ENCODE peak calls at places on chromosomes 7 and 10, in seven cellular contexts. T is heart left ventricle, R is breast epithelium, F is GM12878, O is lower leg skin, D is vagina, Y is adrenal gland. C is an unnamed sample.

GRCh38 chr10:99661370-99661749 is 2.1 kb downstream of the ENTPD7 start:
- DNase-seq in R (no peak), F (no peak), O (no peak), T (no peak), D (no peak), Y (peak), C (peak)

GRCh38 chr10:10886861-10887539 is 130.7 kb upstream of the CELF2 start:
- DNase-seq in F (no peak), T (no peak), Y (no peak), D (no peak), O (no peak), R (no peak), C (no peak)

GRCh38 chr10:98301664-98302319 is 33.8 kb upstream of the LOXL4 start:
- DNase-seq in D (no peak), Y (no peak), F (no peak), O (no peak), T (no peak), R (no peak), C (no peak)

GRCh38 chr10:1962025-1962424 is 224.7 kb upstream of the ADARB2 start:
- DNase-seq in R (no peak), Y (no peak), T (no peak), D (no peak), O (no peak), F (no peak), C (no peak)

GRCh38 chr10:49518982-49519578 is 19.8 kb downstream of the ERCC6 start:
- DNase-seq in F (no peak), Y (no peak), T (peak), O (no peak), R (no peak), D (no peak), C (peak)

GRCh38 chr10:86348321-86349210 is 18.0 kb downstream of the GRID1 start:
- DNase-seq in F (no peak), O (no peak), T (no peak), D (no peak), R (no peak), Y (no peak), C (no peak)

GRCh38 chr7:12557282-12557681 is 13.2 kb upstream of the SCIN start:
- DNase-seq in R (no peak), O (no peak), D (no peak), Y (no peak), F (no peak), T (no peak), C (no peak)

GRCh38 chr10:71585579-71586092 is 133.9 kb downstream of the C10orf105 start:
- DNase-seq in Y (no peak), R (no peak), T (no peak), F (no peak), D (no peak), O (no peak), C (no peak)

GRCh38 chr7:32115831-32116230 is 45.6 kb upstream of the PDE1C start:
- DNase-seq in T (no peak), R (no peak), Y (no peak), O (no peak), D (no peak), F (no peak), C (no peak)

GRCh38 chr7:37062019-37062418 is 337.7 kb upstream of the AOAH start:
- DNase-seq in F (no peak), D (no peak), O (no peak), Y (no peak), R (no peak), T (no peak), C (no peak)

GRCh38 chr7:154584352-154585252 is 418.3 kb downstream of the PAXIP1 start:
- DNase-seq in Y (no peak), T (no peak), R (no peak), O (no peak), F (no peak), D (no peak), C (no peak)

GRCh38 chr7:50197547-50197946 is 104.5 kb upstream of the ZPBP start:
- DNase-seq in F (peak), T (no peak), D (no peak), Y (peak), R (no peak), O (no peak), C (no peak)

GRCh38 chr7:121605297-121605640 is 209.2 kb upstream of the FAM3C start:
- DNase-seq in R (no peak), Y (no peak), D (no peak), O (no peak), T (no peak), F (no peak), C (no peak)

GRCh38 chr10:74373059-74373458 is 222.0 kb downstream of the ADK start:
- DNase-seq in T (no peak), O (no peak), D (no peak), F (no peak), R (no peak), Y (no peak), C (no peak)

GRCh38 chr10:118868618-118869017 is 113.8 kb upstream of the CACUL1 start:
- DNase-seq in O (no peak), T (no peak), Y (no peak), R (no peak), D (no peak), F (no peak), C (no peak)

GRCh38 chr10:15252396-15252795 is 83.9 kb upstream of the NMT2 start:
- DNase-seq in T (no peak), Y (no peak), R (no peak), D (no peak), O (no peak), F (no peak), C (no peak)

GRCh38 chr10:126851414-126851813 is 53.8 kb upstream of the DOCK1 start:
- DNase-seq in Y (no peak), D (peak), F (no peak), O (no peak), T (no peak), R (no peak), C (no peak)

GRCh38 chr10:3485287-3485686 is 299.7 kb downstream of the KLF6 start:
- DNase-seq in D (no peak), Y (no peak), O (no peak), F (peak), R (no peak), T (no peak), C (no peak)

DNA sequence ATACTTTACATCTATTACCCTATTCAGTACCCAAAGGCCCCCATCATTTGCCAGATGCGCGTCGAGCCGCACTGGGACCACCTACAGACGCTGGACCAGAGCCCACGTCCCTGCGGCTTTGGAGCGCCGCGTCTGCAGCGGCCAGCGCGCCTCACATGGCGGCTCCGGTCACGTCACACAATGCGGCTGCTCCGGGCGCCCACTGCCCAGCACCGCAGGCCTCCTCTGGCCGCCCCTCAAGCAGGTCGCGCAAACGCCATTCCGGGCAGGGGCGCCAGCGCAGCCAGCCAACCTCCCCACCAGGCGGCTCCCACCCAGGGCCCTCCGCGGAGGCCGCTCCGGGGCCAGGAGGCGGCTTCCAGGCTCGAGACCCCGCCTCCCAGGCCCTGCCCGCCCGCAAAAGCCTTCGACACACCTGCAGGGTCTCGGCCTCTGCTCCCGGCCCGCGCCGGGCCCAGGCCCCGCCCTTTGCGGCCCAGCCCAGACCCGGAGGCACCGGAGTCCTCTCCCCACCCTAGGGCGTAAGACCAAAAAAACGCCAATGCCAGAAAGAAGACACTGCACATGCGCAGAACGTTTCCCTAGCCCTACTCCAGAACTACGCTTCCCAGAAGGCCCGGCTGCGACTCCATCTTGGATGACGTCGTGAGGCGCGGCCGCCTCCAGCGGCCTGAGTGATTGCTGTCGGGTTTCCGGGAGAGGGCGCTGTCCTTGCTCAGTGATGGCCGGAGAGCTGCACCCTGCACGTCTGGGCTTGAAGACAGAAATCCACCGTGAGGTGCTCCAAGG is at the start of gene ZNF25:
- DNase-seq in R (peak), D (peak), T (peak), O (peak), F (peak), Y (peak), C (peak)
- TF ChIP-seq POLR2A in R (peak), D (peak), T (peak), O (peak), F (peak), Y (peak), C (peak)

DNA sequence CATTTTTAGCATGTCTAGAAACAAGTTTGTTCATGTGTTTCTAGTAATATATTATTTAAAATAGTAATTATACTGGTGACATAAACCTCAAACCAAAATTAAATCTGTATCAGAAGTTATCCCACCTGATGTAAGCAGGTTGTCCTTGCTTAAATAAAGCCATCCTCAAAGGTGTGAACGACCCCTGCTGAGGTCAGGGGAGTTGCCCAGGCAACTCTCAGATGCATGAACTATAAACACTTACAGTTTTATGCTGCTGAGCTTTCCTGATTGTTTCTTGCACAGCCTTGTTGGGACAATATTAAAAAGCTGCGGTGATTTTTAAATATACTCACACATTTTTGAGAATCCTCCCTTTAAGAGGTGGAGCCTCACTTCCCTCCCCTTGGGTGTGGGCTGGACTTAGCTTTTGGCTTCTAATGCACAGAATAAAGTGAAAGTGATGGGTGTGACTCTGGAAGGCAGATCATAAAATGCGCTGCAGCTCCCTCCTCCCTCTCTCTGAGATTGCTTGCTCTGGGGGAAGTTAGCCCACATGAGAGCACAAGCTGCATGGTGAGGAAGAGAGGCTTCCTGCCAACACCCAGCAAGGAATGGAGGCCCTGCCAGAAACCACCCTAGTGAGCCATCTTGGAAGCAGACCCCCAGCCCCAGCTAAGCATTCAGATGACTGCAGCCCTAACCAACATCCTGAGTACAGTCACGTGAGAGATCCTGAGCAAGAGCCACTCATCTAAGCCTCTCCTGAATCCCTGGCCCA is 152.7 kb downstream of the SKIDA1 start:
- DNase-seq in T (peak), O (peak), Y (peak), R (no peak), D (no peak), F (peak), C (peak)
- TF ChIP-seq POLR2A in T (no peak), O (no peak), Y (peak), R (no peak), D (no peak), F (peak), C (no peak)

DNA sequence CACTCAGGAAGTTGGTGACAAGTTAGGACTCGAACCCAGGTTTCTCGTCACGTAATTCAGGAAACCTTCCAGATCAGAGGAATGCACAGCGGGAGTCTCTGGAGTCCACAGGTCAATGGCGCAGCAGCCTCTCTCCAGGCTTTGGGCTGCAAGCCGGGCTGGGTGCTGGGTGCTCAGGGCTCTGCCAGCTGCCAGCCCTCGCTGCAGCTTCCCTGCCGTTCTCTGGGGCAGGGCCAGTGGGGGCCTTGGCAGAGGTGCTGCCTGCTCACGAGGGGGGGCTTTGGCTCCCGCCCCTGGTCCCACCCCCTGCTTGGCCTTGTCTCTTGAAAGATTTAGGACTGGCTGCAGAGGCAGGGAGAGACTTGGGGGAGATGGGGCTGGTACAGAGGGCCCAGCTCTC is at the start of gene TACR2:
- DNase-seq in R (no peak), Y (no peak), F (no peak), T (no peak), D (no peak), O (no peak), C (no peak)
- TF ChIP-seq POLR2A in R (no peak), Y (no peak), F (no peak), T (no peak), D (no peak), O (no peak), C (no peak)

DNA sequence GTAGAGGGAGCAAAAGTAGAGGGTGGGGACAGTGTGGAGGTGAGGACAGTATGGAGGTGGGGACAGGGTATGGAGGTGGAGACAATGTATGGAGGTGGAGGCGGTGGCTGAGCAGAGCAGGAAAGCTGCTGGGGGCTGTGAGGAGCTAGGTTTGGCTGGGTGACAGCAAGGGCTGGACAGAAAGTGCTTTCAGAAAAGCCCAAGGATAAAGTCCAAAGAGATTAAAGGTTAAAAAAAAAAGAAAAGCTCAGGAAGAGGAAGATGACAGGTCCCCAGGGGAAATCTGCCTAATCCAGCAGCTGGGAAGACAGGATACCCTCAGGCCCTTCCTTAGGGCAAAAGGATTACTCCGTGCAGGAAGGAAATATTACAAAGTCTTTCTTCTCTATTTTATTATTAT is 32.1 kb upstream of the PFKFB3 start:
- DNase-seq in R (no peak), Y (no peak), D (no peak), F (no peak), O (no peak), T (peak), C (no peak)
- TF ChIP-seq POLR2A in R (no peak), Y (no peak), D (no peak), F (no peak), O (no peak), T (no peak), C (peak)

GRCh38 chr7:100566018-100566531 is 7.6 kb downstream of the SAP25 start:
- DNase-seq in R (no peak), D (no peak), T (no peak), O (no peak), F (no peak), Y (no peak), C (no peak)
- TF ChIP-seq POLR2A in R (no peak), D (no peak), T (no peak), O (no peak), F (peak), Y (no peak), C (no peak)

GRCh38 chr7:105268511-105269392 is 120.0 kb downstream of the SRPK2 start:
- DNase-seq in T (peak), O (peak), R (no peak), D (no peak), F (no peak), Y (peak), C (peak)
- TF ChIP-seq POLR2A in T (no peak), O (no peak), R (no peak), D (peak), F (no peak), Y (peak), C (peak)

C was measured in erythroblast.